ENCODE peak calls at places on chromosome 12, in six cellular contexts. B is HCT116, O is IMR-90, X is HFF-Myc, R is A549, N is mesendoderm. M is an unnamed sample.

GRCh38 chr12:111384596-111384995 is 15.7 kb upstream of the PHETA1 start:
- DNase-seq in X (no peak), O (no peak), R (no peak), N (no peak), B (no peak), M (no peak)

GRCh38 chr12:109462868-109463692 is 14.0 kb downstream of the KCTD10 start:
- DNase-seq in B (peak; percentile 62), N (peak; percentile 74), O (peak; percentile 98), X (peak; percentile 98), R (peak; percentile 59), M (peak; percentile 72)

GRCh38 chr12:67039995-67040860 is 228.9 kb upstream of the CAND1 start:
- DNase-seq in X (no peak), R (no peak), B (no peak), N (no peak), O (no peak), M (no peak)

GRCh38 chr12:26773313-26774104 is 59.5 kb downstream of the ITPR2 start:
- DNase-seq in N (no peak), R (no peak), B (no peak), O (no peak), X (no peak), M (no peak)

GRCh38 chr12:29159690-29160089 is 10.6 kb downstream of the FAR2 start:
- DNase-seq in O (no peak), B (no peak), R (no peak), X (no peak), N (no peak), M (no peak)

GRCh38 chr12:131747771-131748170 is 36.9 kb downstream of the SFSWAP start:
- DNase-seq in O (no peak), X (no peak), R (no peak), B (no peak), N (no peak), M (peak; percentile 28)

GRCh38 chr12:57590892-57591566 is at the start of gene PIP4K2C:
- DNase-seq in X (no peak), N (peak; percentile 92), B (peak; percentile 61), O (peak; percentile 23), R (peak; percentile 80), M (peak; percentile 89)

GRCh38 chr12:124578854-124579253 is 11.4 kb upstream of the NCOR2 start:
- DNase-seq in B (no peak), R (no peak), X (no peak), O (no peak), N (no peak), M (no peak)

GRCh38 chr12:105226219-105226618 is 9.8 kb downstream of the APPL2 start:
- DNase-seq in O (peak; percentile 97), B (no peak), N (peak; percentile 28), R (no peak), X (peak; percentile 83), M (no peak)

GRCh38 chr12:90037740-90038139 is 329.1 kb upstream of the ATP2B1 start:
- DNase-seq in O (peak; percentile 51), X (no peak), N (no peak), B (no peak), R (no peak), M (no peak)

GRCh38 chr12:106247731-106248176 is at the start of gene CKAP4:
- DNase-seq in O (peak; percentile 82), N (peak; percentile 69), X (no peak), R (peak; percentile 74), B (no peak), M (peak; percentile 85)

GRCh38 chr12:29253916-29254625 is 105.0 kb downstream of the FAR2 start:
- DNase-seq in B (no peak), N (no peak), O (no peak), X (no peak), R (no peak), M (no peak)

DNA sequence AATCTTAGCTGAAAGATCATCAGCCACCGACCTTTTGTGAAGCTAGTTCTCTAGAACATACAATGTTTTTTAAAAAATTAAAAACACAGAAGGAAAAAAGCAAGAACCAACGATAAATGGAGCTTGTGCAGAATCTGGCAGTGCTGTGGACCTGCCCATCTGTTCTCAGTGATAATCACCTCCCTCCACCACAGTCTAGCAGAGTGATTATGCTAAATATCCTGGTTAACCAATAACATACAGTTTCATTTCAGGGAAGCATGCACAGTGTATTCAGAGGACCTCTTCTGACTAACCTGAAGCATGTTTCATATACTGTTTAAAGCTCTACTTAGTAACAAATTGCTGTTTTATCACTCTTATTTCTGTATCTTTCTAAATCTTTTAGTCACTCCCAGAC is 160.9 kb downstream of the PPFIA2 start:
- DNase-seq in B (no peak), O (no peak), N (no peak), X (no peak), R (no peak), M (no peak)
- H3K4me3 ChIP-seq in B (no peak overlapping the region), O (no peak overlapping the region), N (no peak overlapping the region), X (no peak overlapping the region), R (no peak overlapping the region), M (no peak overlapping the region)

GRCh38 chr12:62817556-62818271 is 117.2 kb downstream of the PPM1H start:
- DNase-seq in N (peak; percentile 56), R (no peak), X (no peak), O (peak; percentile 61), B (no peak), M (no peak)
- H3K4me3 ChIP-seq in N (no peak overlapping the region), R (no peak overlapping the region), X (no peak overlapping the region), O (peak overlapping the region; percentile 15), B (no peak overlapping the region), M (no peak overlapping the region)

GRCh38 chr12:54286042-54286931 is 5.8 kb downstream of the HNRNPA1 start:
- DNase-seq in R (no peak), N (no peak), O (no peak), X (no peak), B (no peak), M (no peak)
- H3K4me3 ChIP-seq in R (peak overlapping the region; percentile 33), N (no peak overlapping the region), O (no peak overlapping the region), X (peak overlapping the region; percentile 10), B (no peak overlapping the region), M (no peak overlapping the region)

GRCh38 chr12:46219147-46219891 is 49.5 kb downstream of the SLC38A1 start:
- DNase-seq in X (no peak), R (no peak), O (no peak), B (no peak), N (no peak), M (peak; percentile 33)
- H3K4me3 ChIP-seq in X (no peak overlapping the region), R (no peak overlapping the region), O (no peak overlapping the region), B (no peak overlapping the region), N (no peak overlapping the region), M (no peak overlapping the region)

GRCh38 chr12:114671321-114671663 is 12.7 kb downstream of the TBX3 start:
- DNase-seq in O (no peak), R (no peak), B (no peak), N (no peak), X (no peak), M (no peak)
- H3K4me3 ChIP-seq in O (peak overlapping the region; percentile 46), R (no peak overlapping the region), B (no peak overlapping the region), N (no peak overlapping the region), X (peak overlapping the region; percentile 73), M (no peak overlapping the region)

GRCh38 chr12:126772171-126772864 is 1494.7 kb upstream of the TMEM132C start:
- DNase-seq in R (peak; percentile 66), B (peak; percentile 93), X (peak; percentile 10), N (peak; percentile 25), O (peak; percentile 2), M (no peak)
- H3K4me3 ChIP-seq in R (no peak overlapping the region), B (peak overlapping the region; percentile 64), X (no peak overlapping the region), N (no peak overlapping the region), O (no peak overlapping the region), M (no peak overlapping the region)

GRCh38 chr12:128817115-128818015 is 6.4 kb downstream of the SLC15A4 start:
- DNase-seq in O (peak; percentile 55), R (no peak), N (peak; percentile 68), X (no peak), B (no peak), M (no peak)
- H3K4me3 ChIP-seq in O (no peak overlapping the region), R (no peak overlapping the region), N (no peak overlapping the region), X (no peak overlapping the region), B (no peak overlapping the region), M (no peak overlapping the region)

GRCh38 chr12:121796855-121797751 is 3.6 kb upstream of the RHOF start:
- DNase-seq in O (peak; percentile 83), N (peak; percentile 93), X (no peak), R (peak; percentile 96), B (peak; percentile 84), M (peak; percentile 97)
- H3K4me3 ChIP-seq in O (peak overlapping the region; percentile 13), N (no peak overlapping the region), X (peak overlapping the region; percentile 63), R (peak overlapping the region; percentile 28), B (peak overlapping the region; percentile 71), M (no peak overlapping the region)

GRCh38 chr12:14395059-14395778 is 29.7 kb downstream of the ATF7IP start:
- DNase-seq in X (no peak), R (no peak), B (no peak), N (no peak), O (no peak), M (no peak)
- H3K4me3 ChIP-seq in X (no peak overlapping the region), R (no peak overlapping the region), B (no peak overlapping the region), N (no peak overlapping the region), O (no peak overlapping the region), M (no peak overlapping the region)